ENCODE peak calls at places on chromosomes 13 and 19, in eight cellular contexts. One of them, this sample, is unnamed.
A peak's percentile ranks its signal among the peaks of the same experiment; 100 is the strongest.

GRCh38 chr19:51514866-51515481 is 13.4 kb upstream of the SIGLEC12 start:
- DNase-seq in Caco-2: no peak
- DNase-seq in heart right ventricle: no peak
- DNase-seq in A549: peak; percentile 48
- DNase-seq in left ventricle myocardium inferior: no peak
- DNase-seq in pancreas: no peak
- DNase-seq in kidney: no peak
- DNase-seq in colonic mucosa: no peak
- DNase-seq in this sample: no peak

GRCh38 chr13:81396172-81396571 is 1055.2 kb upstream of the SPRY2 start:
- DNase-seq in Caco-2: no peak
- DNase-seq in heart right ventricle: no peak
- DNase-seq in A549: no peak
- DNase-seq in left ventricle myocardium inferior: no peak
- DNase-seq in pancreas: no peak
- DNase-seq in kidney: no peak
- DNase-seq in colonic mucosa: no peak
- DNase-seq in this sample: no peak

GRCh38 chr13:91132381-91132780 is 215.1 kb upstream of the MIR17HG start:
- DNase-seq in Caco-2: no peak
- DNase-seq in heart right ventricle: no peak
- DNase-seq in A549: no peak
- DNase-seq in left ventricle myocardium inferior: no peak
- DNase-seq in pancreas: no peak
- DNase-seq in kidney: no peak
- DNase-seq in colonic mucosa: no peak
- DNase-seq in this sample: no peak

GRCh38 chr13:34931572-34931971 is 10.5 kb upstream of the NBEA start:
- DNase-seq in Caco-2: no peak
- DNase-seq in heart right ventricle: no peak
- DNase-seq in A549: no peak
- DNase-seq in left ventricle myocardium inferior: no peak
- DNase-seq in pancreas: no peak
- DNase-seq in kidney: no peak
- DNase-seq in colonic mucosa: no peak
- DNase-seq in this sample: no peak

GRCh38 chr13:95335667-95336066 is 34.4 kb upstream of the ABCC4 start:
- DNase-seq in Caco-2: no peak
- DNase-seq in heart right ventricle: no peak
- DNase-seq in A549: no peak
- DNase-seq in left ventricle myocardium inferior: no peak
- DNase-seq in pancreas: no peak
- DNase-seq in kidney: no peak
- DNase-seq in colonic mucosa: no peak
- DNase-seq in this sample: no peak

GRCh38 chr19:29489182-29489951 is 36.4 kb upstream of the VSTM2B start:
- DNase-seq in Caco-2: no peak
- DNase-seq in heart right ventricle: no peak
- DNase-seq in A549: no peak
- DNase-seq in left ventricle myocardium inferior: no peak
- DNase-seq in pancreas: no peak
- DNase-seq in kidney: no peak
- DNase-seq in colonic mucosa: no peak
- DNase-seq in this sample: no peak

GRCh38 chr19:17244618-17245534 is 843 bp downstream of the NR2F6 start:
- DNase-seq in Caco-2: no peak
- DNase-seq in heart right ventricle: peak; percentile 62
- DNase-seq in A549: no peak
- DNase-seq in left ventricle myocardium inferior: peak; percentile 51
- DNase-seq in pancreas: peak; percentile 71
- DNase-seq in kidney: no peak
- DNase-seq in colonic mucosa: peak; percentile 51
- DNase-seq in this sample: no peak

GRCh38 chr19:5567360-5567970 is at the start of gene TINCR:
- DNase-seq in Caco-2: no peak
- DNase-seq in heart right ventricle: no peak
- DNase-seq in A549: no peak
- DNase-seq in left ventricle myocardium inferior: no peak
- DNase-seq in pancreas: no peak
- DNase-seq in kidney: no peak
- DNase-seq in colonic mucosa: no peak
- DNase-seq in this sample: no peak

GRCh38 chr13:99559560-99559959 is 58.3 kb downstream of the TM9SF2 start:
- DNase-seq in Caco-2: no peak
- DNase-seq in heart right ventricle: no peak
- DNase-seq in A549: no peak
- DNase-seq in left ventricle myocardium inferior: no peak
- DNase-seq in pancreas: no peak
- DNase-seq in kidney: no peak
- DNase-seq in colonic mucosa: no peak
- DNase-seq in this sample: no peak

GRCh38 chr19:49333426-49334288 is 1.5 kb upstream of the CD37 start:
- DNase-seq in Caco-2: peak; percentile 26
- DNase-seq in heart right ventricle: no peak
- DNase-seq in A549: no peak
- DNase-seq in left ventricle myocardium inferior: no peak
- DNase-seq in pancreas: no peak
- DNase-seq in kidney: peak; percentile 84
- DNase-seq in colonic mucosa: peak; percentile 36
- DNase-seq in this sample: peak; percentile 56

GRCh38 chr13:49411353-49411752 is 32.5 kb downstream of the CAB39L start:
- DNase-seq in Caco-2: no peak
- DNase-seq in heart right ventricle: no peak
- DNase-seq in A549: no peak
- DNase-seq in left ventricle myocardium inferior: no peak
- DNase-seq in pancreas: no peak
- DNase-seq in kidney: no peak
- DNase-seq in colonic mucosa: no peak
- DNase-seq in this sample: no peak

GRCh38 chr19:13051581-13052165 is 51.0 kb downstream of the LYL1 start:
- DNase-seq in Caco-2: peak; percentile 93
- DNase-seq in heart right ventricle: peak; percentile 67
- DNase-seq in A549: no peak
- DNase-seq in left ventricle myocardium inferior: peak; percentile 66
- DNase-seq in pancreas: peak; percentile 63
- DNase-seq in kidney: peak; percentile 91
- DNase-seq in colonic mucosa: peak; percentile 84
- DNase-seq in this sample: peak; percentile 87

GRCh38 chr13:113585828-113586355 is 1.3 kb downstream of the TFDP1 start:
- DNase-seq in Caco-2: peak; percentile 5
- DNase-seq in heart right ventricle: no peak
- DNase-seq in A549: no peak
- DNase-seq in left ventricle myocardium inferior: no peak
- DNase-seq in pancreas: peak; percentile 8
- DNase-seq in kidney: peak; percentile 37
- DNase-seq in colonic mucosa: peak; percentile 16
- DNase-seq in this sample: peak; percentile 30

GRCh38 chr19:34254552-34255432 is at the start of gene GARRE1:
- DNase-seq in Caco-2: peak; percentile 89
- DNase-seq in heart right ventricle: peak; percentile 51
- DNase-seq in A549: peak; percentile 96
- DNase-seq in left ventricle myocardium inferior: peak; percentile 45
- DNase-seq in pancreas: peak; percentile 57
- DNase-seq in kidney: peak; percentile 81
- DNase-seq in colonic mucosa: peak; percentile 41
- DNase-seq in this sample: no peak

GRCh38 chr13:32969516-32969941 is 46.7 kb upstream of the KL start:
- DNase-seq in Caco-2: no peak
- DNase-seq in heart right ventricle: no peak
- DNase-seq in A549: no peak
- DNase-seq in left ventricle myocardium inferior: no peak
- DNase-seq in pancreas: no peak
- DNase-seq in kidney: no peak
- DNase-seq in colonic mucosa: no peak
- DNase-seq in this sample: no peak

GRCh38 chr13:97281028-97281427 is 58.9 kb downstream of the MBNL2 start:
- DNase-seq in Caco-2: no peak
- DNase-seq in heart right ventricle: no peak
- DNase-seq in A549: no peak
- DNase-seq in left ventricle myocardium inferior: no peak
- DNase-seq in pancreas: no peak
- DNase-seq in kidney: no peak
- DNase-seq in colonic mucosa: no peak
- DNase-seq in this sample: no peak

GRCh38 chr13:97284558-97284957 is 62.4 kb downstream of the MBNL2 start:
- DNase-seq in Caco-2: no peak
- DNase-seq in heart right ventricle: no peak
- DNase-seq in A549: no peak
- DNase-seq in left ventricle myocardium inferior: no peak
- DNase-seq in pancreas: no peak
- DNase-seq in kidney: no peak
- DNase-seq in colonic mucosa: no peak
- DNase-seq in this sample: no peak

GRCh38 chr13:97280478-97280877 is 58.3 kb downstream of the MBNL2 start:
- DNase-seq in Caco-2: no peak
- DNase-seq in heart right ventricle: no peak
- DNase-seq in A549: no peak
- DNase-seq in left ventricle myocardium inferior: no peak
- DNase-seq in pancreas: no peak
- DNase-seq in kidney: no peak
- DNase-seq in colonic mucosa: no peak
- DNase-seq in this sample: no peak

GRCh38 chr13:97283888-97284287 is 61.8 kb downstream of the MBNL2 start:
- DNase-seq in Caco-2: no peak
- DNase-seq in heart right ventricle: no peak
- DNase-seq in A549: no peak
- DNase-seq in left ventricle myocardium inferior: no peak
- DNase-seq in pancreas: no peak
- DNase-seq in kidney: no peak
- DNase-seq in colonic mucosa: no peak
- DNase-seq in this sample: no peak

DNA sequence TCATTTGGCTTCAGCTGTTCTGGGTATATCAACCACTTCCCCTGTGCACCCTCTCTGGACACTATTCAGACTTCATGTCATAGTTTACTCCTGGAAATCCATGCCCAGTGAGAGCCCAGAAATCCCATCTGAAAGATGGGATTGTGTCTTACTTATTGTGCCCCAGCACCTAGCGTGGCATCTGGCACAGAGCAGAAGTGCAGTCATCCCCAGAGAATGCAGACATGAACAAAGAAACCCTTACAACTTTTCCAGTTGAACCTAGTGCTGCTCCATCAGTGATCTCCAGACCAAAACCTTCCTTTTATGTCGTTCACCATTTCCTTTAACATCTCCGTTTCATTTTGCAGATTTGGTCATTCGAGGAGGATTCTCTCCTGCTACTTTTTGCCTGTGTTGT is 60.6 kb downstream of the MBNL2 start:
- DNase-seq in Caco-2: no peak
- DNase-seq in heart right ventricle: no peak
- DNase-seq in A549: no peak
- DNase-seq in left ventricle myocardium inferior: no peak
- DNase-seq in pancreas: no peak
- DNase-seq in kidney: no peak
- DNase-seq in colonic mucosa: no peak
- DNase-seq in this sample: no peak
- H3K4me1 ChIP-seq in Caco-2: peaks cover 28% of the 10 kb centered on the region
- H3K4me1 ChIP-seq in heart right ventricle: peaks cover 70% of the 10 kb centered on the region
- H3K4me1 ChIP-seq in A549: peaks cover 64% of the 10 kb centered on the region
- H3K4me1 ChIP-seq in left ventricle myocardium inferior: peaks cover 93% of the 10 kb centered on the region
- H3K4me1 ChIP-seq in pancreas: peaks cover 26% of the 10 kb centered on the region
- H3K4me1 ChIP-seq in kidney: peaks cover 23% of the 10 kb centered on the region
- H3K4me1 ChIP-seq in colonic mucosa: peaks cover 22% of the 10 kb centered on the region
- H3K4me1 ChIP-seq in this sample: peaks cover 7% of the 10 kb centered on the region

GRCh38 chr13:69579351-69579750 is 528.3 kb upstream of the ATXN8OS start:
- DNase-seq in Caco-2: no peak
- DNase-seq in heart right ventricle: no peak
- DNase-seq in A549: no peak
- DNase-seq in left ventricle myocardium inferior: no peak
- DNase-seq in pancreas: no peak
- DNase-seq in kidney: no peak
- DNase-seq in colonic mucosa: no peak
- DNase-seq in this sample: no peak

GRCh38 chr13:69585656-69586055 is 522.0 kb upstream of the ATXN8OS start:
- DNase-seq in Caco-2: no peak
- DNase-seq in heart right ventricle: no peak
- DNase-seq in A549: no peak
- DNase-seq in left ventricle myocardium inferior: no peak
- DNase-seq in pancreas: no peak
- DNase-seq in kidney: no peak
- DNase-seq in colonic mucosa: no peak
- DNase-seq in this sample: no peak

DNA sequence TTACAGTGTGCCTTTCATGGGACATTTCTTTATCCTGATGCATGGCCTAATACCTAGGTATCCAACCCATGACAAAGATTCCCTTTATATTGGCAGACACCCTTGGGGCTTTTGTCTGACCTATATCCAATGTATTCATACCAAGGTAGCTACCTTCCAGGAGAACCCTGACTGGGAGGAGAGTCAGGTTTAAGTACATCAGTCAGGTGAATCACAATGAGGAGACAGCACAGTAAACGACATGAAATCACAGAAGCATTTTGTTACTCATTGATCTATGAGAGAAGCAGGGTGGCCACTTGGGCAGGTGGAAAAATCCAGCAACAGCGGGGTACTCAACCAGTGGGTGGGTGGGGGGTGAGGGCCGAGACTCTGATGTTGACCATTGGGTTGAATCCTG is 527.4 kb upstream of the ATXN8OS start:
- DNase-seq in Caco-2: no peak
- DNase-seq in heart right ventricle: no peak
- DNase-seq in A549: no peak
- DNase-seq in left ventricle myocardium inferior: no peak
- DNase-seq in pancreas: no peak
- DNase-seq in kidney: no peak
- DNase-seq in colonic mucosa: no peak
- DNase-seq in this sample: no peak
- H3K4me1 ChIP-seq in Caco-2: no peaks in the 10 kb centered on the region
- H3K4me1 ChIP-seq in heart right ventricle: no peaks in the 10 kb centered on the region
- H3K4me1 ChIP-seq in A549: no peaks in the 10 kb centered on the region
- H3K4me1 ChIP-seq in left ventricle myocardium inferior: no peaks in the 10 kb centered on the region
- H3K4me1 ChIP-seq in pancreas: no peaks in the 10 kb centered on the region
- H3K4me1 ChIP-seq in kidney: no peaks in the 10 kb centered on the region
- H3K4me1 ChIP-seq in colonic mucosa: no peaks in the 10 kb centered on the region
- H3K4me1 ChIP-seq in this sample: no peaks in the 10 kb centered on the region

GRCh38 chr13:30148791-30149190 is 158.6 kb downstream of the KATNAL1 start:
- DNase-seq in Caco-2: no peak
- DNase-seq in heart right ventricle: no peak
- DNase-seq in A549: no peak
- DNase-seq in left ventricle myocardium inferior: no peak
- DNase-seq in pancreas: no peak
- DNase-seq in kidney: no peak
- DNase-seq in colonic mucosa: no peak
- DNase-seq in this sample: no peak
- H3K4me1 ChIP-seq in Caco-2: no peaks in the 10 kb centered on the region
- H3K4me1 ChIP-seq in heart right ventricle: peaks cover 6% of the 10 kb centered on the region
- H3K4me1 ChIP-seq in A549: no peaks in the 10 kb centered on the region
- H3K4me1 ChIP-seq in left ventricle myocardium inferior: no peaks in the 10 kb centered on the region
- H3K4me1 ChIP-seq in pancreas: no peaks in the 10 kb centered on the region
- H3K4me1 ChIP-seq in kidney: no peaks in the 10 kb centered on the region
- H3K4me1 ChIP-seq in colonic mucosa: no peaks in the 10 kb centered on the region
- H3K4me1 ChIP-seq in this sample: no peaks in the 10 kb centered on the region

DNA sequence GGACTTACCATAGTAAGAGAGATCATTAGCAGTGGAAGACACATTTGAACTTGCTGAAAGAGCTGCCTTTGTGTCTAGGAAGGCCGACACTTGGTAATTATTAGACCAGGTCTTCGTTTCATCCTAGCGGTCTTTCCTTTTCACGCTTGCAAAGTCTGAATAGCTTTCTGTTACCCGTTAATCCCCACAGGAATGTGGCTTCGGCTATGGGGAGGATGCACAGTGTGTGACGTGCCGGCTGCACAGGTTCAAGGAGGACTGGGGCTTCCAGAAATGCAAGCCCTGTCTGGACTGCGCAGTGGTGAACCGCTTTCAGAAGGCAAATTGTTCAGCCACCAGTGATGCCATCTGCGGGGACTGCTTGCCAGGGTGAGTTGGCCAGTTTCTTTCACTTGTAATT is 45.5 kb downstream of the TNFRSF19 start:
- DNase-seq in Caco-2: no peak
- DNase-seq in heart right ventricle: no peak
- DNase-seq in A549: no peak
- DNase-seq in left ventricle myocardium inferior: no peak
- DNase-seq in pancreas: no peak
- DNase-seq in kidney: no peak
- DNase-seq in colonic mucosa: no peak
- DNase-seq in this sample: no peak
- H3K4me1 ChIP-seq in Caco-2: peaks cover 27% of the 10 kb centered on the region
- H3K4me1 ChIP-seq in heart right ventricle: peaks cover 32% of the 10 kb centered on the region
- H3K4me1 ChIP-seq in A549: peaks cover 15% of the 10 kb centered on the region
- H3K4me1 ChIP-seq in left ventricle myocardium inferior: peaks cover 41% of the 10 kb centered on the region
- H3K4me1 ChIP-seq in pancreas: no peaks in the 10 kb centered on the region
- H3K4me1 ChIP-seq in kidney: peaks cover 15% of the 10 kb centered on the region
- H3K4me1 ChIP-seq in colonic mucosa: no peaks in the 10 kb centered on the region
- H3K4me1 ChIP-seq in this sample: no peaks in the 10 kb centered on the region

This sample was measured in aorta.